ENCODE peak calls at places on chromosomes 12 and 14, in five cellular contexts. One of them, this sample, is unnamed.

GRCh38 chr14:100533647-100534485 is 53.4 kb downstream of the BEGAIN start:
- DNase-seq in right lobe of liver: peak; percentile 86
- DNase-seq in A549: no peak
- DNase-seq in tibial nerve: peak; percentile 16
- DNase-seq in fibroblast of the aortic adventitia: no peak
- DNase-seq in this sample: peak; percentile 7

GRCh38 chr12:10218021-10218420 is 5.3 kb downstream of the GABARAPL1 start:
- DNase-seq in A549: no peak
- DNase-seq in right lobe of liver: no peak
- DNase-seq in tibial nerve: no peak
- DNase-seq in fibroblast of the aortic adventitia: no peak
- DNase-seq in this sample: no peak

GRCh38 chr12:65526311-65526710 is 247.8 kb downstream of the MSRB3 start:
- DNase-seq in right lobe of liver: no peak
- DNase-seq in tibial nerve: no peak
- DNase-seq in A549: no peak
- DNase-seq in fibroblast of the aortic adventitia: peak; percentile 25
- DNase-seq in this sample: no peak

GRCh38 chr12:92445253-92446081 is 257.3 kb upstream of the PLEKHG7 start:
- DNase-seq in A549: no peak
- DNase-seq in fibroblast of the aortic adventitia: peak; percentile 46
- DNase-seq in right lobe of liver: no peak
- DNase-seq in tibial nerve: no peak
- DNase-seq in this sample: no peak

GRCh38 chr14:70392676-70393075 is 24.2 kb downstream of the SYNJ2BP start:
- DNase-seq in tibial nerve: no peak
- DNase-seq in A549: no peak
- DNase-seq in right lobe of liver: no peak
- DNase-seq in fibroblast of the aortic adventitia: no peak
- DNase-seq in this sample: no peak

GRCh38 chr12:122422769-122423257 is 344 bp upstream of the CLIP1 start:
- DNase-seq in fibroblast of the aortic adventitia: peak; percentile 71
- DNase-seq in right lobe of liver: no peak
- DNase-seq in A549: peak; percentile 76
- DNase-seq in tibial nerve: no peak
- DNase-seq in this sample: no peak

GRCh38 chr12:128971802-128972201 is 118.5 kb downstream of the GLT1D1 start:
- DNase-seq in fibroblast of the aortic adventitia: no peak
- DNase-seq in tibial nerve: no peak
- DNase-seq in right lobe of liver: no peak
- DNase-seq in A549: no peak
- DNase-seq in this sample: no peak

GRCh38 chr12:95248604-95249355 is 31.2 kb downstream of the VEZT start:
- DNase-seq in fibroblast of the aortic adventitia: peak; percentile 51
- DNase-seq in right lobe of liver: no peak
- DNase-seq in A549: no peak
- DNase-seq in tibial nerve: no peak
- DNase-seq in this sample: no peak

GRCh38 chr12:116595186-116595585 is 36.0 kb downstream of the MAP1LC3B2 start:
- DNase-seq in tibial nerve: no peak
- DNase-seq in A549: no peak
- DNase-seq in fibroblast of the aortic adventitia: peak; percentile 83
- DNase-seq in right lobe of liver: no peak
- DNase-seq in this sample: no peak

GRCh38 chr12:6915023-6915788 is 826 bp downstream of the ENO2 start:
- DNase-seq in A549: peak; percentile 47
- DNase-seq in tibial nerve: no peak
- DNase-seq in fibroblast of the aortic adventitia: no peak
- DNase-seq in right lobe of liver: no peak
- DNase-seq in this sample: no peak

GRCh38 chr12:26119391-26119981 is 5.4 kb downstream of the BHLHE41 start:
- DNase-seq in A549: peak; percentile 79
- DNase-seq in tibial nerve: no peak
- DNase-seq in right lobe of liver: no peak
- DNase-seq in fibroblast of the aortic adventitia: peak; percentile 86
- DNase-seq in this sample: no peak

GRCh38 chr14:21041676-21042433 is at the start of gene RNASE7:
- DNase-seq in right lobe of liver: peak; percentile 67
- DNase-seq in tibial nerve: no peak
- DNase-seq in fibroblast of the aortic adventitia: peak; percentile 53
- DNase-seq in A549: no peak
- DNase-seq in this sample: no peak

GRCh38 chr14:23610090-23610814 is 25.9 kb upstream of the DHRS2 start:
- DNase-seq in right lobe of liver: no peak
- DNase-seq in A549: no peak
- DNase-seq in tibial nerve: no peak
- DNase-seq in fibroblast of the aortic adventitia: no peak
- DNase-seq in this sample: no peak

GRCh38 chr12:52446346-52447045 is 5.5 kb downstream of the KRT6B start:
- DNase-seq in tibial nerve: no peak
- DNase-seq in fibroblast of the aortic adventitia: no peak
- DNase-seq in A549: no peak
- DNase-seq in right lobe of liver: no peak
- DNase-seq in this sample: no peak

GRCh38 chr14:51396222-51396815 is 156.3 kb downstream of the TMX1 start:
- DNase-seq in tibial nerve: no peak
- DNase-seq in right lobe of liver: peak; percentile 26
- DNase-seq in fibroblast of the aortic adventitia: peak; percentile 98
- DNase-seq in A549: peak; percentile 74
- DNase-seq in this sample: no peak

GRCh38 chr14:69547701-69548348 is 26.8 kb downstream of the CCDC177 start:
- DNase-seq in A549: no peak
- DNase-seq in right lobe of liver: no peak
- DNase-seq in fibroblast of the aortic adventitia: no peak
- DNase-seq in tibial nerve: no peak
- DNase-seq in this sample: no peak

GRCh38 chr14:86865934-86866333 is 1127.0 kb downstream of the GALC start:
- DNase-seq in fibroblast of the aortic adventitia: no peak
- DNase-seq in tibial nerve: no peak
- DNase-seq in A549: no peak
- DNase-seq in right lobe of liver: no peak
- DNase-seq in this sample: no peak

GRCh38 chr12:53299101-53299453 is 418 bp upstream of the MYG1 start:
- DNase-seq in right lobe of liver: no peak
- DNase-seq in A549: peak; percentile 67
- DNase-seq in fibroblast of the aortic adventitia: peak; percentile 73
- DNase-seq in tibial nerve: no peak
- DNase-seq in this sample: no peak

GRCh38 chr12:26317942-26318565 is 122.7 kb downstream of the SSPN start:
- DNase-seq in right lobe of liver: no peak
- DNase-seq in tibial nerve: no peak
- DNase-seq in A549: no peak
- DNase-seq in fibroblast of the aortic adventitia: peak; percentile 48
- DNase-seq in this sample: no peak

GRCh38 chr12:25130741-25131188 is 64.2 kb downstream of the DNAI7 start:
- DNase-seq in fibroblast of the aortic adventitia: peak; percentile 73
- DNase-seq in A549: peak; percentile 44
- DNase-seq in right lobe of liver: no peak
- DNase-seq in tibial nerve: no peak
- DNase-seq in this sample: no peak

GRCh38 chr14:85483652-85484051 is 46.3 kb upstream of the FLRT2 start:
- DNase-seq in right lobe of liver: no peak
- DNase-seq in fibroblast of the aortic adventitia: no peak
- DNase-seq in tibial nerve: no peak
- DNase-seq in A549: no peak
- DNase-seq in this sample: no peak

GRCh38 chr12:62834971-62835547 is 99.9 kb downstream of the PPM1H start:
- DNase-seq in fibroblast of the aortic adventitia: peak; percentile 39
- DNase-seq in tibial nerve: no peak
- DNase-seq in right lobe of liver: no peak
- DNase-seq in A549: no peak
- DNase-seq in this sample: no peak

GRCh38 chr14:31955941-31956579 is 121.0 kb upstream of the ARHGAP5 start:
- DNase-seq in right lobe of liver: no peak
- DNase-seq in tibial nerve: no peak
- DNase-seq in A549: peak; percentile 90
- DNase-seq in fibroblast of the aortic adventitia: no peak
- DNase-seq in this sample: no peak

GRCh38 chr14:77646907-77647306 is 30.5 kb upstream of the SPTLC2 start:
- DNase-seq in A549: no peak
- DNase-seq in fibroblast of the aortic adventitia: no peak
- DNase-seq in tibial nerve: no peak
- DNase-seq in right lobe of liver: no peak
- DNase-seq in this sample: no peak

GRCh38 chr12:57984629-57985151 is 43.3 kb downstream of the ATP23 start:
- DNase-seq in right lobe of liver: no peak
- DNase-seq in fibroblast of the aortic adventitia: no peak
- DNase-seq in tibial nerve: no peak
- DNase-seq in A549: no peak
- DNase-seq in this sample: no peak

GRCh38 chr12:57983858-57984505 is 42.6 kb downstream of the ATP23 start:
- DNase-seq in right lobe of liver: no peak
- DNase-seq in fibroblast of the aortic adventitia: no peak
- DNase-seq in A549: no peak
- DNase-seq in tibial nerve: no peak
- DNase-seq in this sample: no peak

GRCh38 chr12:57985685-57986084 is 44.3 kb downstream of the ATP23 start:
- DNase-seq in fibroblast of the aortic adventitia: peak; percentile 16
- DNase-seq in tibial nerve: no peak
- DNase-seq in A549: no peak
- DNase-seq in right lobe of liver: no peak
- DNase-seq in this sample: no peak

GRCh38 chr12:57983150-57983857 is 41.9 kb downstream of the ATP23 start:
- DNase-seq in right lobe of liver: no peak
- DNase-seq in tibial nerve: no peak
- DNase-seq in fibroblast of the aortic adventitia: peak; percentile 78
- DNase-seq in A549: peak; percentile 68
- DNase-seq in this sample: no peak
- TF ChIP-seq CTCF in right lobe of liver: peak; percentile 29
- TF ChIP-seq CTCF in tibial nerve: peak; percentile 39
- TF ChIP-seq CTCF in fibroblast of the aortic adventitia: peak; percentile 71
- TF ChIP-seq CTCF in A549: peak; percentile 90
- TF ChIP-seq CTCF in this sample: no peak

GRCh38 chr12:106090586-106091411 is 48.0 kb downstream of the NUAK1 start:
- DNase-seq in fibroblast of the aortic adventitia: peak; percentile 89
- DNase-seq in tibial nerve: no peak
- DNase-seq in A549: no peak
- DNase-seq in right lobe of liver: no peak
- DNase-seq in this sample: no peak

GRCh38 chr12:106096376-106096775 is 42.4 kb downstream of the NUAK1 start:
- DNase-seq in A549: peak; percentile 72
- DNase-seq in tibial nerve: no peak
- DNase-seq in right lobe of liver: peak; percentile 64
- DNase-seq in fibroblast of the aortic adventitia: peak; percentile 54
- DNase-seq in this sample: no peak

GRCh38 chr12:106091421-106091820 is 47.3 kb downstream of the NUAK1 start:
- DNase-seq in fibroblast of the aortic adventitia: no peak
- DNase-seq in right lobe of liver: no peak
- DNase-seq in A549: no peak
- DNase-seq in tibial nerve: no peak
- DNase-seq in this sample: no peak

GRCh38 chr12:106094304-106094703 is 44.5 kb downstream of the NUAK1 start:
- DNase-seq in A549: peak; percentile 61
- DNase-seq in tibial nerve: no peak
- DNase-seq in fibroblast of the aortic adventitia: no peak
- DNase-seq in right lobe of liver: no peak
- DNase-seq in this sample: no peak

DNA sequence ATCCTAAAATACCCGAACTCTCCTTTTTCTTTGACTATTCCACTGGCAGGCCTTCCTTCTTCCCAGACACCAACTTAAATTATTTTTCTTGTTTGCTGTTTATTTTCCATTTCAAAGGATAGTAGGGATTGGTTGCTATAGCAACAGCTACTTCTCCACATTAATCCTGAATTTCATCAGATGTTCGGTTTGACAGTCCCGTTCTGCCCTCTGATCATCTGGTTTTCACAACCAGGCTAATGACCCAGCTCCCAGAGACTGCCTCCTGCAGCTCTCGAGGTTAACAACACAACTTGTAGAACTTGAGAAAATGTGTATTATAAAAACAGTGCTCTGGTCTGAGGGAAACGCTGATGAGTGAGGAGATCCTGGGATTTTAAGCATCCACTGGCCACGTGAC is 45.5 kb downstream of the NUAK1 start:
- DNase-seq in right lobe of liver: no peak
- DNase-seq in tibial nerve: no peak
- DNase-seq in A549: no peak
- DNase-seq in fibroblast of the aortic adventitia: no peak
- DNase-seq in this sample: no peak
- TF ChIP-seq CTCF in right lobe of liver: no peak
- TF ChIP-seq CTCF in tibial nerve: no peak
- TF ChIP-seq CTCF in A549: no peak
- TF ChIP-seq CTCF in fibroblast of the aortic adventitia: no peak
- TF ChIP-seq CTCF in this sample: no peak

DNA sequence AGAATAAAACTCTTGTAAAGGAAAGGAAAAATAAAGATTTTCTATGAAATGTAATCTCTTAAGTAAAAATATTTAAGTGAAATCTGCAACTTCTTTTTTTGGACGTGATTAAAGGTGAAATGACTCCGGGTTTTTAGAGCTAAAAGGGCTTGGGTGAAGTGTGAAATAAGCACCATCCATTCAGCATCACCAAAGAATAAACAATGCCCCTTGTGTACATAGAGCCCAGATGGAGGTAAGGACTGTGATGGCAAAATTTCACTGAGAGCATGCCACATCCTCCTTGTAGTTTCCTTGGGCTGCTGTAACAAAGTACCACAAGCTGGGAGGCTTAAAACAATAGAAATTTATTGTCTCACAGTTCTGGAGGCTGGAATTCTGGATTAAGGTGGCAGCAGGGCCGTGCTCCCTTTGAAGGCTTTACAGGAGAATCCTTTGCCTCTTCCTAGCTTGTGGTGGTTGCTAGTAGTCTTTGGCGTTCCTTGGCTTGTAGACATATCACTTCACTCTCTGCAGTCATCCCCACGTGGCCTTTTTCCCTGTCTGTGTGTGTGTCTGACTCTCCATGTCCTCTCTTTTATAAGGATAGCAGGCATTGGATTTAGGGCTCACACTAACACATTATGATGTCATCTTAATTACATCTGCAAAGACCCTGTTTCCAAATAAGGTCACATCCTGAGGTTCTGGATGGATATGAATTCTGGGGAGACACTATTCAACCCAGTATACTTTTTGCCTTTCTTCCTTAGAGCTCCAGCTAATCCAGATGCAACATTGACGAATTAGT is 24.2 kb downstream of the ZNF664 start:
- DNase-seq in A549: no peak
- DNase-seq in tibial nerve: no peak
- DNase-seq in right lobe of liver: no peak
- DNase-seq in fibroblast of the aortic adventitia: no peak
- DNase-seq in this sample: no peak
- TF ChIP-seq CTCF in A549: no peak
- TF ChIP-seq CTCF in tibial nerve: no peak
- TF ChIP-seq CTCF in right lobe of liver: no peak
- TF ChIP-seq CTCF in fibroblast of the aortic adventitia: no peak
- TF ChIP-seq CTCF in this sample: no peak

DNA sequence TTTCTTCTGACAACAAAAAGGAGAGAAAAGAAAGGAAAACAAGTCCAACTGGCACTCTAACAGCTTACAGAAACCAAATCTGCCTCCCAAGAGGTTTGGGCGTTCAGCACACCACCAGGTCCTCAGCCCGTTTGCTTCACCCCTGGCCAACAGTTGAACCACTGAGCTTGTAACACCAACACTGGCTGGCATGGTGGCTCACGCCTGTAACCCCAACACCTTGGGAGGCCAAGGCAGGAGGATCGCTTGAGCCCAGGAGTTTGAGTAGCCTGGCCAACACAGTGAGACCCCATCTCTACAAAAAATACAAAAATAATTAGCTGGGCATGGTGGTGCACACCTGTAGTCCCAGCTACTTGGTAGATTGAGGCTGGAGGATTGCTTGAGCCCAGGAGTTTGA is 19.4 kb downstream of the CCDC88C start:
- DNase-seq in right lobe of liver: no peak
- DNase-seq in tibial nerve: no peak
- DNase-seq in A549: no peak
- DNase-seq in fibroblast of the aortic adventitia: no peak
- DNase-seq in this sample: no peak
- TF ChIP-seq CTCF in right lobe of liver: no peak
- TF ChIP-seq CTCF in tibial nerve: no peak
- TF ChIP-seq CTCF in A549: no peak
- TF ChIP-seq CTCF in fibroblast of the aortic adventitia: no peak
- TF ChIP-seq CTCF in this sample: no peak

This sample was measured in natural killer cell.